ENCODE peak calls at places on chromosomes 5 and 9, in five cellular contexts. H is K562, Z is GM12878, A is NT2/D1, N is SK-N-SH. F is an unnamed sample.
A peak's percentile ranks its signal among the peaks of the same experiment; 100 is the strongest.

GRCh38 chr5:72848474-72849428 is 32.3 kb downstream of the TNPO1 start:
- DNase-seq in H (peak; percentile 79), Z (peak; percentile 40), A (no peak), N (peak; percentile 90), F (peak; percentile 54)

GRCh38 chr9:81182421-81182820 is 506.9 kb downstream of the TLE1 start:
- DNase-seq in H (no peak), Z (no peak), A (no peak), N (no peak), F (no peak)

GRCh38 chr9:113299800-113300292 is 3.3 kb downstream of the RNF183 start:
- DNase-seq in H (peak; percentile 55), Z (no peak), A (no peak), N (no peak), F (no peak)

GRCh38 chr9:91241909-91242308 is 119.8 kb downstream of the AUH start:
- DNase-seq in H (no peak), Z (no peak), A (no peak), N (no peak), F (no peak)

GRCh38 chr5:172407241-172407691 is 47.1 kb downstream of the SH3PXD2B start:
- DNase-seq in H (no peak), Z (no peak), A (no peak), N (no peak), F (no peak)

GRCh38 chr5:169805937-169806700 is 169.0 kb downstream of the DOCK2 start:
- DNase-seq in H (no peak), Z (no peak), A (no peak), N (no peak), F (no peak)

GRCh38 chr5:141506381-141507155 is 17.7 kb downstream of the PCDHGC5 start:
- DNase-seq in H (no peak), Z (no peak), A (no peak), N (no peak), F (no peak)

GRCh38 chr5:177434437-177434836 is 8.0 kb downstream of the GRK6 start:
- DNase-seq in H (no peak), Z (no peak), A (no peak), N (no peak), F (no peak)

GRCh38 chr9:98087420-98088354 is 31.2 kb downstream of the NANS start:
- DNase-seq in H (no peak), Z (no peak), A (no peak), N (no peak), F (peak; percentile 36)

GRCh38 chr9:75228893-75229292 is 140.6 kb downstream of the OSTF1 start:
- DNase-seq in H (no peak), Z (no peak), A (no peak), N (no peak), F (no peak)

GRCh38 chr9:114507726-114508125 is 2.5 kb upstream of the WHRN start:
- DNase-seq in H (no peak), Z (no peak), A (no peak), N (no peak), F (no peak)

GRCh38 chr5:36252722-36253340 is 11.1 kb upstream of the NADK2 start:
- DNase-seq in H (no peak), Z (no peak), A (no peak), N (no peak), F (no peak)

GRCh38 chr5:56588636-56589485 is 226.5 kb upstream of the MAP3K1 start:
- DNase-seq in H (no peak), Z (peak; percentile 78), A (no peak), N (no peak), F (peak; percentile 41)

GRCh38 chr5:34708777-34709176 is 52.6 kb downstream of the RAI14 start:
- DNase-seq in H (no peak), Z (no peak), A (no peak), N (no peak), F (no peak)

GRCh38 chr5:124460666-124461065 is 285.8 kb downstream of the ZNF608 start:
- DNase-seq in H (no peak), Z (no peak), A (no peak), N (no peak), F (no peak)

GRCh38 chr5:177189416-177189815 is 55.8 kb downstream of the NSD1 start:
- DNase-seq in H (no peak), Z (no peak), A (no peak), N (no peak), F (no peak)

GRCh38 chr9:134055981-134056461 is 11.8 kb downstream of the BRD3 start:
- DNase-seq in H (no peak), Z (no peak), A (no peak), N (peak; percentile 61), F (no peak)

GRCh38 chr5:175895701-175896102 is 24.3 kb downstream of the CPLX2 start:
- DNase-seq in H (no peak), Z (peak; percentile 53), A (no peak), N (no peak), F (no peak)

GRCh38 chr9:117772960-117773359 is 68.8 kb downstream of the TLR4 start:
- DNase-seq in H (no peak), Z (no peak), A (no peak), N (no peak), F (no peak)

GRCh38 chr5:113776168-113776567 is 262.7 kb downstream of the YTHDC2 start:
- DNase-seq in H (no peak), Z (no peak), A (peak; percentile 18), N (no peak), F (peak; percentile 3)

GRCh38 chr5:145347026-145347616 is 488.0 kb downstream of the PRELID2 start:
- DNase-seq in H (no peak), Z (no peak), A (peak; percentile 8), N (peak; percentile 24), F (no peak)
- TF ChIP-seq YY1 in H (no peak), Z (no peak), A (no peak), N (no peak), F (no peak)

GRCh38 chr5:1772634-1773033 is 27.0 kb downstream of the MRPL36 start:
- DNase-seq in H (no peak), Z (no peak), A (no peak), N (peak; percentile 60), F (no peak)
- TF ChIP-seq YY1 in H (no peak), Z (no peak), A (no peak), N (no peak), F (no peak)

DNA sequence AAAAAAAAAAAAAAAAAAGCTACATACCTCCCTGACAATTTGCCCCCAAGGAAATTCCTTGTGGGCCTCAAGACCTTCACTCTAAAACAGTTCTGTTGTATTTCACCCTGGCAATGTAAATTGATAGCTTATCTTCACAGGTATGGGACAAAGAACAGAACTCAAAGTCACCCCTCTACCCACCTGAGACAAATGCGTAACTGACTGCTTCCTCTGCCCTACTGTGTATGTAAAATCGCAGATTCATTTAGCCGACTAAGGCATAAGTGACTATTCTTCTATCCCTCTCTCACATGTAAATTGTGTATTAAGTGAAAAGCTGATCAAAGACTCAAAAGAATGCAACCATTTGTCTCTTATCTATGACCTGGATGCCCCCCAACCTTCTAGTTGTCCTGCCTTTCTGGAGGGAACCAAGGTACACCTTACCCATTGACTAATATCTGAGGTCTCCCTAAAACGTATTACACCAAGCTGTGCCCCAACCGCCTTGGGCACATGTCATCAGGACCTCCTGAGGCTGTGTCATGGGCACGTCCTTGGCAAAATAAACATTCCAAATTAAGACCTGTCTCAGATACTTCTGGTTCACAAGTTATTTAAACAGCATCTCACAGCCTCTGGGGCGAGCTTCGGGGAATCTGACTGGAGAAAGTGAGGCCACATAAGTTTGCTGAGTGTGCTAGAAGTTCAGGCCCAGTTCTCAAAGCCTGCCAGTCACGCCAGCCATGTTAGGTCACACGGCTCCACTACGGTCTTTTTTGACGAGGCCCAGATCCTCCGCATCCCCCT is 962 bp downstream of the TBCA start:
- DNase-seq in H (no peak), Z (no peak), A (no peak), N (no peak), F (no peak)
- TF ChIP-seq YY1 in H (no peak), Z (peak; percentile 61), A (no peak), N (no peak), F (no peak)

DNA sequence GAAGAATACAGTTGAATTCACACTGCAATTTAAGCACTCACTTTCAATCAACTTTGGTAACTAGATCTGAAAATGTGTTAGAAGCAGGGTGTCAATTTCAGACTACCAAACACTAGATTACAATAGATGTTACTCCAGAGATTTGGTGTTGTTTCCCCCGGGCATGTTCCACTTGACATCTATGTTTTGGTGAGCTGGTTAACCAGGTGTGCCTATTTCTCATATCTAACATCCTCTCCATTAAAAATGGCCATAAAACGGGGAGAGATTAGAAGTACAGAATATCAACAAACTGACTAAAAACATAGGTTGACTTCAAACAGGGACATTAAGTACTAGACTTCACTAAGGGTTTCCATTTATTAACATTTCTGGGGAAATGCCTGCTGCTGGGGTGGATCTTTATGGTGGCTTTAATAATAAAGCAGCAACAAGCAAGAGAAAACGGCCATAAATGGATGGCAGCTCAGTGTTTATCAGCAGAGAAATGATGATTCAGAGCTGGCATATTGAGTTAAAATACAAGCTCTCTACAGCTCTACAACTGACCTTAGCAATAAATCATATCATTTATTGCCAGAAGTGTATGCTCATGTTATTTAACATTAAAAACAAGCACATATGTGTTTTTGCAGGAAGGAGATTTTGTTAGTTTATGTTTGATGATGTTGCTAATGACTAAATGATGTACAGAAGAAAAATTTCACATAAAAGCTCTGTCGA is 158.9 kb downstream of the SLF1 start:
- DNase-seq in H (no peak), Z (no peak), A (no peak), N (peak; percentile 27), F (no peak)
- TF ChIP-seq YY1 in H (no peak), Z (no peak), A (no peak), N (no peak), F (no peak)

DNA sequence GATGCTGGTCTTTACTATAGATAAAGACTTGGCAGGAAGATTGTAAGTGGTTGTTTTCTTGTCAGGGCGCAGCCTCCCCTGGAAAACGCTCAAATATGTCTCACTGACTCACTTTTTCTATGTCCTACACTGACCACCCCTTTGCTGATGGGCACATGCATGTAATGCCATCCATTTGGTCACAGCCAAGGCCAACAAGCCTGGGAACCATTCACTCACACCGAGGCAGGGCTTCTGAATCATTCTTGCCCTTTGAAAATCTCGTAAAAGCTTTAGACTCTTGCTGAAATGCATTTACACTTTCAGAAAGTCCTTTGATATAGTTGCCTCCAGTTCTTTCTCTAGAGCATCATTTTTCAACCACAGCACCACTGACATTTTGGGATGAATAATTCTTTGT is 249.4 kb downstream of the ACTL7B start:
- DNase-seq in H (no peak), Z (no peak), A (no peak), N (no peak), F (no peak)
- TF ChIP-seq YY1 in H (no peak), Z (no peak), A (no peak), N (no peak), F (no peak)

F was measured in H1.